ENCODE peak calls at places on chromosome 10, in nine cellular contexts. O, Y, L, U, Z, I, K, R and V are unnamed samples.

GRCh38 chr10:94083662-94084323 is 90.1 kb downstream of the PLCE1 start:
- DNase-seq in O (no peak), Y (no peak), L (no peak), U (no peak), Z (no peak), I (no peak), K (no peak), R (no peak), V (no peak)

GRCh38 chr10:110919349-110919931 is at the start of gene SHOC2:
- DNase-seq in O (peak), Y (no peak), L (peak), U (peak), Z (peak), I (peak), K (peak), R (peak), V (peak)

GRCh38 chr10:32961343-32961891 is 3.4 kb upstream of the ITGB1 start:
- DNase-seq in O (no peak), Y (no peak), L (no peak), U (no peak), Z (no peak), I (no peak), K (no peak), R (no peak), V (no peak)

GRCh38 chr10:5524721-5525531 is at the start of gene CALML3:
- DNase-seq in O (peak), Y (no peak), L (peak), U (no peak), Z (no peak), I (no peak), K (no peak), R (peak), V (no peak)

GRCh38 chr10:49599546-49599945 is 10.6 kb upstream of the SLC18A3 start:
- DNase-seq in O (no peak), Y (no peak), L (no peak), U (no peak), Z (no peak), I (no peak), K (no peak), R (no peak), V (no peak)

GRCh38 chr10:113001599-113002448 is 51.8 kb downstream of the TCF7L2 start:
- DNase-seq in O (no peak), Y (no peak), L (no peak), U (no peak), Z (no peak), I (no peak), K (no peak), R (no peak), V (no peak)

GRCh38 chr10:107144490-107144889 is 20.0 kb downstream of the SORCS1 start:
- DNase-seq in O (no peak), Y (no peak), L (no peak), U (no peak), Z (peak), I (peak), K (no peak), R (no peak), V (no peak)

GRCh38 chr10:29237786-29238185 is 51.1 kb upstream of the LYZL1 start:
- DNase-seq in O (no peak), Y (no peak), L (no peak), U (no peak), Z (no peak), I (no peak), K (no peak), R (no peak), V (no peak)

GRCh38 chr10:122113161-122113944 is 124.4 kb downstream of the TACC2 start:
- DNase-seq in O (peak), Y (peak), L (peak), U (peak), Z (peak), I (peak), K (peak), R (peak), V (peak)

GRCh38 chr10:130745831-130746230 is 565.7 kb downstream of the TCERG1L start:
- DNase-seq in O (no peak), Y (no peak), L (peak), U (no peak), Z (no peak), I (no peak), K (no peak), R (peak), V (no peak)

GRCh38 chr10:58951750-58952149 is 224.7 kb upstream of the PHYHIPL start:
- DNase-seq in O (no peak), Y (peak), L (no peak), U (no peak), Z (no peak), I (no peak), K (no peak), R (no peak), V (no peak)

GRCh38 chr10:32419615-32420014 is 26.3 kb upstream of the CCDC7 start:
- DNase-seq in O (no peak), Y (no peak), L (no peak), U (no peak), Z (no peak), I (no peak), K (no peak), R (no peak), V (no peak)

GRCh38 chr10:25532213-25532612 is 357.4 kb downstream of the GPR158 start:
- DNase-seq in O (no peak), Y (no peak), L (no peak), U (no peak), Z (no peak), I (no peak), K (no peak), R (no peak), V (no peak)

GRCh38 chr10:43249151-43249961 is 17.5 kb downstream of the RASGEF1A start:
- DNase-seq in O (no peak), Y (no peak), L (peak), U (peak), Z (no peak), I (no peak), K (peak), R (peak), V (peak)

GRCh38 chr10:61662794-61663259 is at the start of gene CABCOCO1:
- DNase-seq in O (peak), Y (peak), L (peak), U (peak), Z (peak), I (peak), K (peak), R (peak), V (peak)

DNA sequence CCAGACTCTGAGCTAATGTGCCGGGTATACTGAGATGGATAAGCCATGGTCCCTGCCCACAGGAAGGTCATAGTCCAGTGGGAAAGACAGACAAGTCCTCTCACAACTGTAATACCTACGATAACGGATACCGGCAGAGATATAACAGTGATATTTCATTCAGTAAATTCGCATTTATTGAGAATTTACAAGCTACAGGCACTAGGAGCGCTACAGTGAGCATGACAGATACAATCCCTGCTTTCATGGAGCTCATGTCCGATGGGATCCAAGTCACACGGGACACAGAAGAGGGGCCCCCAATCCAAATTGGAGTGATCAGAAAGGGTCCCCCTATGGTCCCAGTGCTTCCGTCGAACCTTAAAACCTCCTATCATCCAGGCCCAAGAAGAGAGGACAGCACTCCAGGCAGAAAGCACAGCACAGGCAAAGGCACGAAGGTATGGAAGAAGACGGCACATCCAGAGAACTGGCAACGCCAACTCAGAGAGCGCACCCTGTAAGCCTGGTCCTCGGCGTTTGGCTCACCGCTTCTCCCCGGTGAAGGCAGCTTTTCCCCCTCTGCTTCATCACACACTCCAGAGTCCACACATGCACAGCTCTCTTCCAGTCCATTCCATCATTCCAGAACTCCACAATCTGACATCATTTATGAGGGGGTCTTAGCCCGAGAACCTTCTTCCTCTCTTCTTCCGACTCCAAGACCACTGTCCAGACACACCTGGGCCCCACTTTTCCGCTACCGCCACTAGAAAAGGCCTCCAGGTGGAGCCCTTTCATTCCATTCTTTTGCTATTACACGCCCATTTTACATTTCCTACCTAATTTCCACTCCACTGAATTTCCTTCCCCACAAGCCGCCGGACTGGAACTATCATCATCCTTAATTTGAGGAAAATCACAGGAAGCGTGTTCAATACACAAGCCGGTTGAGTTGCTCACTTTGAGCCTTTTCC is 47.8 kb upstream of the NKX2-3 start:
- DNase-seq in O (no peak), Y (no peak), L (no peak), U (no peak), Z (peak), I (peak), K (no peak), R (no peak), V (no peak)
- TF ChIP-seq CTCF in O (peak), Y (no peak), L (no peak), U (no peak), Z (peak), I (peak), K (no peak), R (peak), V (no peak)

GRCh38 chr10:114245128-114245791 is 6.2 kb downstream of the VWA2 start:
- DNase-seq in O (no peak), Y (no peak), L (no peak), U (no peak), Z (no peak), I (no peak), K (no peak), R (no peak), V (no peak)

GRCh38 chr10:114243661-114244060 is 4.6 kb downstream of the VWA2 start:
- DNase-seq in O (no peak), Y (no peak), L (no peak), U (no peak), Z (no peak), I (no peak), K (no peak), R (no peak), V (no peak)

GRCh38 chr10:114246679-114247305 is 7.7 kb downstream of the VWA2 start:
- DNase-seq in O (no peak), Y (no peak), L (no peak), U (no peak), Z (no peak), I (no peak), K (no peak), R (no peak), V (no peak)

GRCh38 chr10:114242235-114242634 is 3.2 kb downstream of the VWA2 start:
- DNase-seq in O (no peak), Y (no peak), L (no peak), U (no peak), Z (no peak), I (no peak), K (no peak), R (no peak), V (no peak)

DNA sequence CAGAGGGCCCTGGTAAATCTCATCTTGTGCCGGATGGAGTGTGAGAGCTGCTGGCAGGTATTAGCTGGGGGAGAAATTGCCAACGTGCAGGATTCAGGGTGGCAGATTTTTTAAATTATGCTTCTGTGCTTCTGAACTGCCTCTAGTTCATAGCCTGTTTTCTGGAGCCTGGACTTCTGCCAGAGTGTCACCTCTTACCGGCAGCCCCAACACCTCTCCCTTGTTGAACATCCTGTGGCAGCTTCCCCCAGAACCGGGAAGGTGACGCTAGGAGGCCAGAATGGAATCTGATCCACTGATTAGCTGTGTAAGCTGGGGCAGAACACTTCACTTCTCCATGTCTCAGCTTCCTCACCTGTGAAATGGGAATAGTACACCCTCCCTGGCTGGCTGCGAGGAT is 5.1 kb downstream of the VWA2 start:
- DNase-seq in O (no peak), Y (no peak), L (no peak), U (no peak), Z (no peak), I (no peak), K (no peak), R (no peak), V (no peak)
- H3K27ac ChIP-seq in O (no peak), Y (no peak), L (no peak), U (no peak), Z (no peak), I (no peak), K (no peak), R (no peak), V (no peak)

GRCh38 chr10:104577861-104578480 is 63.1 kb upstream of the SORCS3 start:
- DNase-seq in O (no peak), Y (no peak), L (no peak), U (no peak), Z (peak), I (no peak), K (no peak), R (no peak), V (no peak)
- TF ChIP-seq CTCF in O (no peak), Y (no peak), L (no peak), U (no peak), Z (peak), I (peak), K (no peak), R (no peak), V (no peak)

GRCh38 chr10:14555806-14556205 is 218.9 kb downstream of the FAM107B start:
- DNase-seq in O (no peak), Y (no peak), L (no peak), U (no peak), Z (peak), I (no peak), K (no peak), R (no peak), V (no peak)

GRCh38 chr10:14554843-14555205 is 219.9 kb downstream of the FAM107B start:
- DNase-seq in O (no peak), Y (no peak), L (no peak), U (no peak), Z (no peak), I (no peak), K (no peak), R (no peak), V (no peak)

GRCh38 chr10:14557573-14557972 is 217.1 kb downstream of the FAM107B start:
- DNase-seq in O (no peak), Y (no peak), L (no peak), U (no peak), Z (no peak), I (no peak), K (no peak), R (no peak), V (no peak)

GRCh38 chr10:14558025-14558424 is 216.7 kb downstream of the FAM107B start:
- DNase-seq in O (no peak), Y (no peak), L (no peak), U (no peak), Z (no peak), I (no peak), K (no peak), R (no peak), V (no peak)

GRCh38 chr10:14556285-14556956 is 218.3 kb downstream of the FAM107B start:
- DNase-seq in O (peak), Y (no peak), L (no peak), U (no peak), Z (peak), I (no peak), K (no peak), R (peak), V (no peak)
- H3K27ac ChIP-seq in O (peak), Y (no peak), L (no peak), U (peak), Z (peak), I (no peak), K (peak), R (peak), V (no peak)

GRCh38 chr10:101013365-101013825 is 13.8 kb downstream of the LZTS2 start:
- DNase-seq in O (no peak), Y (no peak), L (peak), U (no peak), Z (no peak), I (no peak), K (no peak), R (no peak), V (no peak)

GRCh38 chr10:101010329-101010728 is 10.7 kb downstream of the LZTS2 start:
- DNase-seq in O (no peak), Y (no peak), L (peak), U (no peak), Z (no peak), I (no peak), K (no peak), R (no peak), V (no peak)

GRCh38 chr10:101014230-101014884 is 14.7 kb downstream of the LZTS2 start:
- DNase-seq in O (peak), Y (peak), L (peak), U (peak), Z (peak), I (peak), K (peak), R (peak), V (peak)

GRCh38 chr10:101012525-101013364 is 13.1 kb downstream of the LZTS2 start:
- DNase-seq in O (peak), Y (peak), L (peak), U (peak), Z (peak), I (peak), K (peak), R (peak), V (peak)

DNA sequence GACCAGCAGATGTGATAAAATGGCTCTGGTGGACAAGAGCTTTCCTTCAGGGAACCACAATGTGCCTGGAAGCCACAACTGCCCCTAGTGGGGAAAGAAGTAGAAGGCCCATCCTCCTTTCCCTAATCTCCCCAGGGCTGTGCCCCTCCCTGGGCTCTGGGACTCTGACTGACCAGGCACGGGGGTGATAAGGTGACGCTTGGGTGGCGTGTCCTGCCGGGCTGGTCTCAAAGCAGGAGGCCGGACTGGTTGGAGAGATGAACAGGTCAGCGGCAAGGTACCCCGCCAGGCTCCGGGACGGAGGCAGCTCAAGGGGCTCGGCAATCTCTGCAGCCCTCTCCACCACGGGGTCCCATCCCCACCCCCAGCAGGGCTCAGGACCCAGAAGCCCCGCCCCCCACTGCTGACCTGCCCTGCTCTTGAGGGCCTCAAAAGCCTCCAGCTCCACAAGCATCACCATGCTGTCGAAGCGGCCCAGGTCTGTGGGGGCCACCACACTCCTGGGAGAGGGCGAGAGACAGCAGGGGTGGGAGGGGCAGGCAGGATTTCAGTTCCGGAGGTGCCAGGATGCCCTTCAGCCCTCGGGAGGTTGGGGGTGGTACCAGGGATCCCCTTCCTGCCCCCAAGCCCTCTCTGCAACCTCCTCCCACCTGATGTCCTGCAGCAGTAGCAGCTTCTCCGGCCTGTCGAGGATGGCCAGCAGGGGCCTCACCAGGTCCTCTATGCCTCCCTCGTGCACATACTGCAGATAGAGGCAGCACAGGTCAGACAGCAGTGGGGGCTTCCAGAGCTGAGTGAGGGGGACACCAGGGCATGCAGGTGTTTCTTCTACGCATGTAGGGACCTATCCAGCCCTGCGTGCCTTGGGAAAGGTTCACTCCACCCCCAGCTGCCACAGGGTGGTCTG is 12.2 kb downstream of the LZTS2 start:
- DNase-seq in O (no peak), Y (no peak), L (peak), U (no peak), Z (peak), I (peak), K (no peak), R (peak), V (no peak)
- TF ChIP-seq CTCF in O (peak), Y (peak), L (no peak), U (peak), Z (peak), I (peak), K (peak), R (no peak), V (no peak)

GRCh38 chr10:67790534-67791408 is 47.2 kb downstream of the DNAJC12 start:
- DNase-seq in O (no peak), Y (no peak), L (no peak), U (no peak), Z (no peak), I (no peak), K (no peak), R (no peak), V (no peak)
- H3K27ac ChIP-seq in O (no peak), Y (no peak), L (no peak), U (no peak), Z (peak), I (no peak), K (no peak), R (no peak), V (no peak)

GRCh38 chr10:17290226-17290625 is 62.2 kb downstream of the VIM start:
- DNase-seq in O (no peak), Y (no peak), L (no peak), U (no peak), Z (peak), I (peak), K (no peak), R (no peak), V (no peak)
- TF ChIP-seq CTCF in O (no peak), Y (no peak), L (peak), U (no peak), Z (peak), I (no peak), K (peak), R (peak), V (peak)

DNA sequence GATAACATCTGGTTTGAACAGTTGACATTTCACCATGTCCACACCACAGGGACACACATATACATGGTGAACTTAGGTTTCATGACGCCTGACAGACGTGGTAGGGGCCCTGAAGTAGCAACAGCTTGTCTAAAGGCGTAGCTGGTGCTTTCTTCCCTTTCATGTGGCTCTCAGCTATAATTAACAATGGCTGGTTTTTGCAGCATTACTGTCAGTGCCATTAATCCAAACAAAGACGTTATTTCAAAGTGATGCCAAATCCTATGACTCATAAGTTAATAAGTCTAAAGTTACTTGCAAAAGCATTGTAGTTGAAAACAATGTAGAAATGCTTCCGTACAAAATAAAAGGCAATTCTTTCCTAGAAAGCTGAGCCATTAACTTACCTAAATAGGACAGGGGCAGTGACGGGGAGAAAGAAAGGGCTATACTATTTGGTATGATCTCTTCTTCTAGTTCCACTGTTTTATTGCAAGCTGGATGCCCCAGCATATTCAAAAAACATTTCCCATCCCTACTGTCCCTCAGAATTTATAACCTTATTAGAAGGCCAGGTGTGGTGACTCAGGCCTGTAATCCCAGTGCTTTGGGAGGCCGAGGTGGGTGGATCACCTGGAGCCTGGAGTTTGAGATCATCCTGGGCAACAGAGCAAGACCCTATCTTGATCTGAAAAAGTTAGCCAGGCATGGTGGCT is 105.4 kb downstream of the ODAD2 start:
- DNase-seq in O (no peak), Y (no peak), L (no peak), U (no peak), Z (no peak), I (no peak), K (no peak), R (no peak), V (no peak)
- H3K27ac ChIP-seq in O (no peak), Y (no peak), L (no peak), U (no peak), Z (no peak), I (no peak), K (no peak), R (no peak), V (no peak)